ENCODE peak calls at places on chromosome 19, in nine cellular contexts. V, W, S, O, C, L, H, D and J are unnamed samples.

GRCh38 chr19:29532956-29533355 is 7.2 kb downstream of the VSTM2B start:
- DNase-seq in V (no peak), W (no peak), S (no peak), O (peak; percentile 50), C (peak; percentile 47), L (peak; percentile 14), H (peak; percentile 82), D (no peak), J (no peak)

GRCh38 chr19:17086811-17087210 is 11.2 kb downstream of the MYO9B start:
- DNase-seq in V (no peak), W (no peak), S (no peak), O (no peak), C (no peak), L (no peak), H (peak; percentile 56), D (no peak), J (no peak)

GRCh38 chr19:55249841-55250240 is 9.0 kb downstream of the PPP6R1 start:
- DNase-seq in V (no peak), W (no peak), S (no peak), O (no peak), C (no peak), L (no peak), H (peak; percentile 35), D (no peak), J (no peak)

GRCh38 chr19:49451430-49452181 is at the start of gene PIH1D1:
- DNase-seq in V (peak; percentile 98), W (peak; percentile 98), S (peak; percentile 98), O (peak; percentile 99), C (peak; percentile 99), L (peak; percentile 98), H (peak; percentile 98), D (peak; percentile 96), J (peak; percentile 99)

GRCh38 chr19:53980553-53981407 is 10.7 kb upstream of the CACNG6 start:
- DNase-seq in V (peak; percentile 54), W (peak; percentile 78), S (no peak), O (no peak), C (no peak), L (no peak), H (peak; percentile 86), D (no peak), J (no peak)

GRCh38 chr19:44303976-44304568 is 753 bp downstream of the ZNF235 start:
- DNase-seq in V (peak; percentile 37), W (peak; percentile 60), S (peak; percentile 12), O (no peak), C (no peak), L (no peak), H (peak; percentile 44), D (no peak), J (no peak)

GRCh38 chr19:15331419-15332310 is 674 bp downstream of the BRD4 start:
- DNase-seq in V (no peak), W (peak; percentile 74), S (peak; percentile 64), O (no peak), C (peak; percentile 79), L (peak; percentile 59), H (peak; percentile 96), D (no peak), J (no peak)

GRCh38 chr19:40650749-40651305 is 39.6 kb downstream of the NUMBL start:
- DNase-seq in V (peak; percentile 85), W (no peak), S (no peak), O (peak; percentile 85), C (peak; percentile 86), L (no peak), H (peak; percentile 91), D (no peak), J (no peak)

DNA sequence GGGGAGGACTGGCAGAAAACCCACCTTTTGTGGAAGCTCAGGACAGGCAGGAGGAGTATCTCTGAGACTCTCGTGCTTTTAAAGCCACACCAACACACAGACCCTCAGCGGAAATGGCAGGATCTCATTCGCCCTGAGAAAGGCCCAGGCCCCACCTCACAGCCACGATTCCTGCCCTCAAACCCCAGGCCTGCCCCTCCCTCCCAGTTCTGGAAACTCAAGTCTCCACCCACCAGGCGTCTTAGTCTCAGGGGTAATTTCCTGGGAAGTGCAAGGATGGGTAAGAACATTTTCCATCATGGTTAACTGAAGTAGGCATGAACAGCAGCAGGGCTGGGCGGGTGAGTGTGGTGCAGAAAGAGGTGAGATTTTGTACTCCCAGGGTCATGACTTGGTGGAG is 8.0 kb upstream of the PDE4C start:
- DNase-seq in V (no peak), W (no peak), S (no peak), O (no peak), C (no peak), L (no peak), H (peak; percentile 46), D (no peak), J (no peak)
- H3K4me3 ChIP-seq in V (no peak overlapping the region), W (no peak overlapping the region), S (no peak overlapping the region), O (no peak overlapping the region), C (no peak overlapping the region), L (no peak overlapping the region), H (no peak overlapping the region), D (no peak overlapping the region), J (no peak overlapping the region)

GRCh38 chr19:35124098-35125060 is 8.8 kb downstream of the FXYD3 start:
- DNase-seq in V (peak; percentile 71), W (peak; percentile 33), S (peak; percentile 96), O (peak; percentile 96), C (peak; percentile 97), L (peak; percentile 96), H (peak; percentile 100), D (peak; percentile 94), J (peak; percentile 82)

GRCh38 chr19:35120898-35121297 is 5.3 kb downstream of the FXYD3 start:
- DNase-seq in V (no peak), W (no peak), S (peak; percentile 67), O (no peak), C (no peak), L (no peak), H (peak; percentile 95), D (no peak), J (no peak)

GRCh38 chr19:35123573-35123972 is 8.0 kb downstream of the FXYD3 start:
- DNase-seq in V (no peak), W (no peak), S (peak; percentile 71), O (peak; percentile 93), C (peak; percentile 85), L (peak; percentile 90), H (peak; percentile 92), D (no peak), J (peak; percentile 50)

GRCh38 chr19:35125270-35125717 is 9.6 kb downstream of the LGI4 start:
- DNase-seq in V (no peak), W (no peak), S (no peak), O (no peak), C (no peak), L (no peak), H (no peak), D (no peak), J (no peak)

DNA sequence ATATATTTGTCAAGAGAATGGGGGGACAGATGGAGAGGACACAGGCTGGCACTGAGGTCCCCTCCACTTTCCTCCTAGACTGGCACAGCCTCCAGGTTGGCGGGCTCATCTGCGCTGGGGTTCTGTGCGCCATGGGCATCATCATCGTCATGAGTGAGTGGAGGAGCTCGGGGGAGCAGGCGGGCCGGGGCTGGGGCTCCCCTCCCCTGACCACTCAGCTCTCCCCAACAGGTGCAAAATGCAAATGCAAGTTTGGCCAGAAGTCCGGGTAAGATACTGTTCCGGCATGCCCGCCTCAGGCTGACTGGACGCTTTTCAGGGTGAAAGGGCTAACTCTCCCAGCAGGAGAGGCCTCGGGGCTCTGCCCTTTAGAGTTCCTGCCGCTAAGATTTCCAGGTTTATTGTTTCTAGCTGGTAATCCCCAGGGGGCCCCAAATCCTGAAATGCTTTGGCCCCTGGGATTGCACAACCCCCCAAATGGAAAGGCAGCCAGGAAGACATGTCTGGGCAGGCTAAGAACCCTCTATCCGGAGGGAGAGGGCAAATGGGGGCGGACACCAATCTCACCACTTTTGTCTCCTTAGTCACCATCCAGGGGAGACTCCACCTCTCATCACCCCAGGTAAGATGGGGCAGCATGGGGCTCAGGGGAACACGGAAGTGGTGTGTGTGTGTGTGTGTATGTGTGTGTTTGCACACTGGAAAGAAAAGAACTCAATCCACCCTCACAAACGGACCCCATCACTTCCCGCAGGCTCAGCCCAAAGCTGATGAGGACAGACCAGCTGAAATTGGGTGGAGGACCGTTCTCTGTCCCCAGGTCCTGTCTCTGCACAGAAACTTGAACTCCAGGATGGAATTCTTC is 7.3 kb downstream of the FXYD3 start:
- DNase-seq in V (no peak), W (peak; percentile 59), S (no peak), O (no peak), C (no peak), L (no peak), H (peak; percentile 90), D (no peak), J (no peak)
- H3K4me1 ChIP-seq in V (peaks cover 15% of the 10 kb centered on the region), W (peaks cover 15% of the 10 kb centered on the region), S (peaks cover 10% of the 10 kb centered on the region), O (peaks cover 13% of the 10 kb centered on the region), C (peaks cover 8% of the 10 kb centered on the region), L (peaks cover 58% of the 10 kb centered on the region), H (peaks cover 34% of the 10 kb centered on the region), D (peaks cover 38% of the 10 kb centered on the region), J (peaks cover 30% of the 10 kb centered on the region)

DNA sequence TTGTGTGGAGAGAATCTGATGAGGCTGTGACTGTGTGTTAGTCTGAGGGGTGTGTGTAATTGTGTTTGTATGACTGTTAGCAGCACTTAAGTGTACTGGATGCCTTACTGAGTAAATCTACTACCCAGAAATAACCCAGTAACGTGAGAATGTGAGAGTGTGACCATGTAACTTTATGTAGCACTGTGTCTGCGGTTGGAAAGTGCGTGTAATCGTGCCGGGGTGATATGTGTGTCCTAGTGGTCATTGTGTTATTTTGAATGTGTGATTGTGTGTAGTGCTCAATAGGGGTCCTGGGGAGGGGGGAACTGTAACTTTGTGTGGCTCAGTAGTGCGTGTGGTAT is 550 bp downstream of the ZNF383 start:
- DNase-seq in V (peak; percentile 68), W (no peak), S (no peak), O (no peak), C (no peak), L (no peak), H (peak; percentile 67), D (no peak), J (no peak)
- TF ChIP-seq CTCF in V (no peak), W (no peak), S (no peak), O (no peak), C (no peak), L (no peak), H (no peak), D (no peak), J (no peak)

GRCh38 chr19:3060852-3061182 is 1.5 kb downstream of the TLE5 start:
- DNase-seq in V (no peak), W (no peak), S (no peak), O (no peak), C (no peak), L (no peak), H (no peak), D (no peak), J (no peak)

GRCh38 chr19:3059653-3060052 is 2.6 kb downstream of the TLE5 start:
- DNase-seq in V (no peak), W (no peak), S (no peak), O (no peak), C (no peak), L (no peak), H (peak; percentile 58), D (no peak), J (no peak)

GRCh38 chr19:3061214-3062161 is 807 bp downstream of the TLE5 start:
- DNase-seq in V (no peak), W (no peak), S (peak; percentile 76), O (peak; percentile 76), C (peak; percentile 84), L (peak; percentile 52), H (peak; percentile 95), D (no peak), J (no peak)

GRCh38 chr19:3064011-3064330 is 1.7 kb upstream of the TLE5 start:
- DNase-seq in V (no peak), W (no peak), S (no peak), O (no peak), C (no peak), L (no peak), H (peak; percentile 35), D (no peak), J (no peak)

DNA sequence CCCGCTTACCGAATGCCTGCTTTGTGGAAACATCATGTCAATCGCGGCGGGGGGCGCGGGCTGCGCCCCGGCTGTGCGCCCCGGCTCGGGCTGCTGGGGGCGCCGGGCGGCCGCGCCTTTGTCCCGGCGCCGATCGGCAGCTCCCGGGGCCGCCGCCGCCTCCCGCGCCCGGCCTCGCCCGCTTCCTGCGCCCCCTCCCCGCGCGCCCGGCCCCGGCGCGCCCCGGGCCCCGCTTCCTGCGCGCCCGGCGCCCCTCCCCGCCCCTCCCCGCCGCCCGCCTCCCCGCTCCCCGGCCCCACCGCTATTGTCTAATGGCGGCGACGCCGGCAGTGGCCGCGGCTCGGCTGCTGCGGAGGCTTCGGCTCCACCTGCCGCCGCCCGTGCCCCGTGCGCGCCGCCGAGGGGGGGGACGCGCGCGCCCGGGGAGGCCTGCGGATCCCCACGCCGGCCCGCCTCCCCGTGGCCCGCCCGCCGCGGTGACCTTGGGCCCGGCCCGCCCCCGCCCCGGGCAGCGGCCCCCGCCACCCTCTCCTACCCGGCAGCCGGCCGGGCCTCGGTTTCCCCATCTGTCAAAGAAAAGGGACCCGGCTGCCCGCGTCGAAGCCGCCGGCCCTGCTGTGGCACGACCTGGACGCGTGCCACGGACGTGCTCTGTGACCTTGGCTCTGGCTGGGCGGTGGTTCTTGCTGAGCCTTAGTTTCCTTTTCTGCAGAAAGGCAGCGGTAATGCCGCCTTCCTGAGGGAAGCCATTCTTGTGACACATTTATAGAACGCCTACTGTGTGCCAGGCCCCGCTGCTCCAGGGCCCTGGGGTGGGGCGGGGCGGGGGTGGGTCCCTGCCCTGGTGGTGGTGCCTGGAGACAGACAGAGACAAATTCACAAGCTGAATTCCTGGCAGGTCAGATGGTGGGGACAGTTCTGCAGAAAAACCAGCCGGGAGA is at the start of gene TLE5:
- DNase-seq in V (no peak), W (peak; percentile 80), S (peak; percentile 80), O (peak; percentile 77), C (peak; percentile 84), L (peak; percentile 78), H (peak; percentile 99), D (no peak), J (no peak)
- H3K4me3 ChIP-seq in V (peak within 1 kb of the TSS; percentile 81), W (peak within 1 kb of the TSS; percentile 96), S (peak within 1 kb of the TSS; percentile 52), O (peak within 1 kb of the TSS; percentile 86), C (peak within 1 kb of the TSS; percentile 68), L (peak within 1 kb of the TSS; percentile 72), H (peak within 1 kb of the TSS; percentile 87), D (peak within 1 kb of the TSS; percentile 85), J (peak within 1 kb of the TSS; percentile 98)